ENCODE peak calls at places on chromosomes 16 and 17, in ten cellular contexts. W, G, L, M, N, K, V, A, Y and U are unnamed samples.

GRCh38 chr17:42005128-42005527 is 12.1 kb downstream of the DNAJC7 start:
- DNase-seq in Y (no peak), N (no peak), K (no peak), L (no peak), V (no peak), G (no peak), A (no peak), M (no peak), W (no peak), U (no peak)

GRCh38 chr17:77184474-77184873 is 43.7 kb downstream of the SEC14L1 start:
- DNase-seq in W (no peak), K (no peak), N (no peak), L (no peak), A (peak; percentile 39), M (no peak), G (no peak), Y (peak; percentile 39), V (no peak), U (no peak)

GRCh38 chr17:12256380-12256995 is 235.8 kb downstream of the MAP2K4 start:
- DNase-seq in Y (peak; percentile 71), V (peak; percentile 75), K (no peak), G (no peak), M (peak; percentile 35), A (peak; percentile 16), L (no peak), W (peak; percentile 22), N (peak; percentile 59), U (no peak)

GRCh38 chr17:71011389-71011788 is 842.1 kb downstream of the KCNJ2 start:
- DNase-seq in V (no peak), Y (peak; percentile 38), L (no peak), N (no peak), W (no peak), M (no peak), K (no peak), G (no peak), A (no peak), U (no peak)

GRCh38 chr17:76883744-76884525 is 15.7 kb downstream of the MGAT5B start:
- DNase-seq in G (no peak), Y (no peak), A (no peak), K (no peak), L (no peak), V (no peak), M (no peak), N (no peak), W (no peak), U (no peak)

GRCh38 chr16:55822280-55822810 is 10.6 kb downstream of the CES1 start:
- DNase-seq in G (no peak), N (no peak), W (no peak), K (no peak), M (no peak), Y (no peak), A (no peak), L (no peak), V (no peak), U (no peak)

GRCh38 chr16:46759309-46759708 is 11.2 kb upstream of the MYLK3 start:
- DNase-seq in N (no peak), G (no peak), Y (no peak), L (no peak), W (no peak), V (no peak), M (no peak), A (no peak), K (no peak), U (no peak)

GRCh38 chr17:69669441-69670178 is 255.1 kb downstream of the MAP2K6 start:
- DNase-seq in V (no peak), M (no peak), W (no peak), A (no peak), N (no peak), G (no peak), L (no peak), Y (no peak), K (no peak), U (no peak)

GRCh38 chr17:12953126-12953525 is 64.7 kb downstream of the ELAC2 start:
- DNase-seq in L (no peak), M (no peak), W (no peak), G (no peak), V (no peak), A (no peak), Y (no peak), K (no peak), N (no peak), U (no peak)

GRCh38 chr17:59456428-59456827 is 109.0 kb upstream of the DHX40 start:
- DNase-seq in G (no peak), A (no peak), V (no peak), Y (no peak), W (no peak), L (no peak), M (no peak), N (no peak), K (no peak), U (no peak)

GRCh38 chr16:29790949-29791844 is 646 bp downstream of the KIF22 start:
- DNase-seq in M (no peak), L (no peak), G (no peak), N (peak; percentile 32), W (no peak), V (no peak), K (no peak), Y (no peak), A (no peak), U (no peak)

GRCh38 chr16:67552476-67552875 is 9.8 kb upstream of the CTCF start:
- DNase-seq in A (no peak), V (no peak), M (peak; percentile 19), G (no peak), L (no peak), W (no peak), Y (no peak), K (no peak), N (no peak), U (no peak)

GRCh38 chr16:9970796-9971195 is 211.4 kb downstream of the GRIN2A start:
- DNase-seq in V (no peak), Y (no peak), A (no peak), G (no peak), W (no peak), M (no peak), L (no peak), K (no peak), N (no peak), U (no peak)

DNA sequence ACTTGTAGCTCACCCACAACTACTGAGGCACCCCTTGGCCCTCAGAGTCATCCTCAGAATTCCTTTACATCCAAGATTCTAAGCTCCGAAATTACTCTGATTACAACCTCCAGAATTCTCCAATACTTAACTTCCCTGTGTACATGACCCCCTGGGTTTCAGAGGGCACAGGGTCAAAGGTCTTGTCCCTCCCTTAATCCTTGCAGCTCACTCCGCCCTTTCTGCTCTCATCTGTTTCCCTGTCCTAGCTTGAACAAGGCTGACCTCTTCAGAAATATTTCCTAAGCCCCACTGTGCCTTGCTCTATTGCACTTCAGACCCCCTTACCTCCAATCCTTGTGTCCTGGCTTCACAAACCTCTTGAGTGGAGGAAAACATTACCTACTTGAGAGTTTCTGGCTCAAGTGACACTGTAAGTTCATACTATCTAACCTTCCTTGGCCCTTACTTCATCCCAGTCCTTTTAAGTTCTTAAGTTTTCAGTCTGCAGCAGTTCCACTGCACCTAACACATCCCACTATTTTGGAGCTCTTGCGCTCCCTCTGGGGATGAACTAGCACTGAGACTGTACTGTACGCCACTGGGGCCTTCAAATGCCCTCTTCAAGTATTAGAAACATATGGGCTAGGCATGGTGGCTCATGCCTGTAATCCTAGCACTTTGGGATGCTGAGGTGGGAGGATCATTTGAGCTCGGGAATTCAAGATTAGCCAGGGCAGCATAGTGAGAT is 6.2 kb downstream of the N4BP1 start:
- DNase-seq in M (peak; percentile 51), G (no peak), K (no peak), Y (no peak), W (no peak), V (no peak), L (no peak), N (no peak), A (no peak), U (no peak)
- H3K4me1 ChIP-seq in M (peaks cover 18% of the 10 kb centered on the region), G (peaks cover 98% of the 10 kb centered on the region), K (peaks cover 32% of the 10 kb centered on the region), Y (peaks cover 23% of the 10 kb centered on the region), W (peaks cover 54% of the 10 kb centered on the region), V (peaks cover 34% of the 10 kb centered on the region), L (peaks cover 49% of the 10 kb centered on the region), N (peaks cover 17% of the 10 kb centered on the region), A (peaks cover 36% of the 10 kb centered on the region), U (peaks cover 57% of the 10 kb centered on the region)

DNA sequence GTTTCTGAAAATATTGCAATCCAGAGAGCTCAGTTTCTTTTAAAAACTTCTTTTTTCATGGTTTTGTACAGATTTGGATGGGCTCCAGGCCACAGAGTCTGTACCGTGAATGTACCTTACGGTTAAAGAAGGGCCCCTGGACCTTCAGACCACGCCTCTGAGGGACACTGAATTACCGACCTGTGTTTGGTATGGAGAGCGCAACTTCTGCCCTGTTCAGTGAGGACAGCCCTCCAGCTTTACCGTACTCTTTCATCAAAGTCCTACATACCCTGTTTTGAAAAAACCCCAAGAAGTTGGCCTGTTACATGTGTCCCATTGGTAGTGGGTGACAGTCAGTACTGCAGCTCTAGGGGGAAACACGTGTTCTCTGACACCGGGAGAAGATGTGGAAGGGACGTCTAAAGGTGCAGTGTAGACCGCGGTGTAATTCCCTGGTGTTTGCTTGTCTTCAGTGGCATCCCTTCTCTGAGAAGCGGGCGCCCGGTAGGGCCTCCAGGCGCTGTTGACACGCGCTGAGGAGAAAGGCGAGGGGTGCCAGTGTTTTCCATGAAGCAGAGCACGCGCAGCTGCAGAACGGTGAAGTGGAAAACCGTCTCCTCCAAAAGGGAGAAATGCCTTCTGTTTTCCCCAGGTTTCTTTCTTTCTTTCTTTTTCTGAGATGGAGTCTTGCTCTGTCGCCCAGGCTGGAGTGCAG is 6.2 kb downstream of the PGS1 start:
- DNase-seq in V (no peak), M (no peak), K (no peak), L (no peak), N (no peak), A (no peak), Y (no peak), G (no peak), W (no peak), U (no peak)
- TF ChIP-seq CTCF in V (no peak), M (no peak), K (no peak), L (no peak), N (no peak), A (no peak), Y (no peak), G (no peak), W (no peak), U (no peak)

GRCh38 chr16:88923450-88923849 is 53.6 kb downstream of the CBFA2T3 start:
- DNase-seq in Y (no peak), M (no peak), G (no peak), K (no peak), L (no peak), W (no peak), V (no peak), N (no peak), A (no peak), U (no peak)
- H3K4me1 ChIP-seq in Y (no peaks in the 10 kb centered on the region), M (peaks cover 23% of the 10 kb centered on the region), G (peaks cover 65% of the 10 kb centered on the region), K (peaks cover 38% of the 10 kb centered on the region), L (peaks cover 42% of the 10 kb centered on the region), W (peaks cover 18% of the 10 kb centered on the region), V (peaks cover 20% of the 10 kb centered on the region), N (peaks cover 15% of the 10 kb centered on the region), A (peaks cover 39% of the 10 kb centered on the region), U (peaks cover 49% of the 10 kb centered on the region)

DNA sequence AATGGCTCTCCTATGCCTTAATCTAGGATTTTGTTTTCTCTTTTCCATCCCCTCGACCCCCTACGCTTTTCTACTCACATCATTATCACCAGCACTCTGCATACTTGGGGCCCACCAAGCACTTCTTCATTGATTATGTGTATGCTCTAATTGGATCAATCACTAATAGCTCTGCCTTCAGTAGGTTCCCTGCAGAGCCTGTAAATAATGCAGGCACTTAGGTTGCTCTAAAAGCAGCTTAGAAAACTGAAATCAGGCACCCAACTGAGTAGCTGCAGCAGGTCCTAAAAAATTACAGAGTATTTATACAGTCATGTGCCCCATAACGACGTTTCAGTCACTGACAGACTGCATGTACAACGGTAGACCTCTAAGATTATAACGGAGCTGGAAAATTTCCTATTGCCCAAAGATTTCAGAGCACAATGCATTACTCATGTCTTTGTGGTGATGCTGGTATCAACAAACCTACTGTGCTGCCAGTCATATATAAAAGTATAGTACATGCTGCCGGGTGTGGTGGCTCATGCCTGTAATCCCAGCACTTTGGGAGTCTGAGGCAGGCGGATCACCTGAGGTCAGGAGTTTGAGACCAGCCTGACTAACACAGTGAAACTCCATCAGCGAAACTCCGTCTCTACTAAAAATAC is 280.4 kb downstream of the HS3ST3B1 start:
- DNase-seq in V (no peak), M (no peak), G (no peak), A (no peak), L (no peak), Y (no peak), K (no peak), N (no peak), W (no peak), U (no peak)
- TF ChIP-seq CTCF in V (no peak), M (no peak), G (no peak), A (no peak), L (no peak), Y (no peak), K (no peak), N (no peak), W (no peak), U (no peak)